ENCODE peak calls at places on chromosomes 5 and 9, in seven cellular contexts. One of them, this sample, is unnamed.

GRCh38 chr9:130042406-130042930 is 521 bp downstream of the FNBP1 start:
- DNase-seq in GM12878: no peak
- DNase-seq in SK-N-SH: peak
- DNase-seq in HepG2: no peak
- DNase-seq in endothelial cell of umbilical vein: no peak
- DNase-seq in H1: no peak
- DNase-seq in K562: peak
- DNase-seq in this sample: no peak

GRCh38 chr9:98488578-98489312 is 220.0 kb downstream of the GABBR2 start:
- DNase-seq in K562: no peak
- DNase-seq in H1: peak
- DNase-seq in GM12878: no peak
- DNase-seq in endothelial cell of umbilical vein: no peak
- DNase-seq in HepG2: no peak
- DNase-seq in SK-N-SH: no peak
- DNase-seq in this sample: no peak

GRCh38 chr5:76610196-76610595 is 13.0 kb downstream of the F2RL2 start:
- DNase-seq in endothelial cell of umbilical vein: no peak
- DNase-seq in HepG2: no peak
- DNase-seq in K562: no peak
- DNase-seq in SK-N-SH: no peak
- DNase-seq in GM12878: no peak
- DNase-seq in H1: no peak
- DNase-seq in this sample: no peak

GRCh38 chr5:109865636-109866035 is 175.9 kb downstream of the MAN2A1 start:
- DNase-seq in endothelial cell of umbilical vein: peak
- DNase-seq in H1: peak
- DNase-seq in GM12878: no peak
- DNase-seq in K562: no peak
- DNase-seq in HepG2: peak
- DNase-seq in SK-N-SH: no peak
- DNase-seq in this sample: no peak

GRCh38 chr5:125203039-125203438 is 456.6 kb upstream of the ZNF608 start:
- DNase-seq in HepG2: no peak
- DNase-seq in H1: no peak
- DNase-seq in SK-N-SH: no peak
- DNase-seq in endothelial cell of umbilical vein: no peak
- DNase-seq in GM12878: no peak
- DNase-seq in K562: no peak
- DNase-seq in this sample: no peak

GRCh38 chr5:164362021-164362420 is 856.6 kb downstream of the MAT2B start:
- DNase-seq in endothelial cell of umbilical vein: no peak
- DNase-seq in SK-N-SH: no peak
- DNase-seq in HepG2: no peak
- DNase-seq in H1: no peak
- DNase-seq in GM12878: no peak
- DNase-seq in K562: no peak
- DNase-seq in this sample: no peak

GRCh38 chr9:91659529-91660294 is 236.1 kb upstream of the NFIL3 start:
- DNase-seq in K562: peak
- DNase-seq in endothelial cell of umbilical vein: no peak
- DNase-seq in GM12878: no peak
- DNase-seq in SK-N-SH: peak
- DNase-seq in H1: no peak
- DNase-seq in HepG2: no peak
- DNase-seq in this sample: peak

GRCh38 chr5:54249210-54250028 is 61.0 kb downstream of the ARL15 start:
- DNase-seq in GM12878: no peak
- DNase-seq in endothelial cell of umbilical vein: no peak
- DNase-seq in SK-N-SH: peak
- DNase-seq in H1: no peak
- DNase-seq in K562: peak
- DNase-seq in HepG2: no peak
- DNase-seq in this sample: no peak

GRCh38 chr5:8944005-8944404 is 601.9 kb downstream of the SEMA5A start:
- DNase-seq in K562: no peak
- DNase-seq in SK-N-SH: no peak
- DNase-seq in HepG2: no peak
- DNase-seq in GM12878: no peak
- DNase-seq in endothelial cell of umbilical vein: no peak
- DNase-seq in H1: no peak
- DNase-seq in this sample: no peak

GRCh38 chr5:18314192-18314778 is 680.0 kb downstream of the TAF11L14 start:
- DNase-seq in GM12878: no peak
- DNase-seq in H1: no peak
- DNase-seq in endothelial cell of umbilical vein: peak
- DNase-seq in HepG2: no peak
- DNase-seq in K562: peak
- DNase-seq in SK-N-SH: peak
- DNase-seq in this sample: peak

GRCh38 chr9:40925149-40925548 is 203.3 kb downstream of the FOXD4L6 start:
- DNase-seq in K562: no peak
- DNase-seq in GM12878: no peak
- DNase-seq in endothelial cell of umbilical vein: no peak
- DNase-seq in H1: no peak
- DNase-seq in HepG2: no peak
- DNase-seq in SK-N-SH: no peak
- DNase-seq in this sample: no peak

DNA sequence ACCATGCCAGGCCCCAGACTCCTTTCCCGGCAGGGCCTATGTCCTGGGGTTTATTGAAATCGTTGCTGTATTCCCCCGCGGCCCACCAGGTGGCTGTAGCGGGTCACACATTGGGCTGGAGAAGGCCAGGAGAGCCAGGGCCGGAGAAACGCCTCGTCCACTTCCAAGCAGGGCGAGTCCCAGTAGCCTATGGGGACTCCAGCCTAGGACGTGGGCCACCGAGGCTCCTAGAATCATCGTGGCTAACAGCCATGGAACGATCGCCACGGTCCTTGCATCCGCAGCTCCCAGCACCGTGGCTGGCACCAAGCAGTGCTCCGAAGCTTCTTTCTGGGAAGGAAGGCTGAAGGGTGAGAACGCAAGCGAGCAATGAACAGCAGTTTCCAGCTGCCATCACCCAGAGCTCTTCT is 87.7 kb downstream of the ENTREP1 start:
- DNase-seq in HepG2: peak
- DNase-seq in SK-N-SH: peak
- DNase-seq in GM12878: no peak
- DNase-seq in K562: peak
- DNase-seq in H1: peak
- DNase-seq in endothelial cell of umbilical vein: peak
- DNase-seq in this sample: peak
- H3K9ac ChIP-seq in HepG2: no peak
- H3K9ac ChIP-seq in SK-N-SH: no peak
- H3K9ac ChIP-seq in GM12878: no peak
- H3K9ac ChIP-seq in K562: peak
- H3K9ac ChIP-seq in H1: no peak
- H3K9ac ChIP-seq in endothelial cell of umbilical vein: no peak
- H3K9ac ChIP-seq in this sample: no peak

DNA sequence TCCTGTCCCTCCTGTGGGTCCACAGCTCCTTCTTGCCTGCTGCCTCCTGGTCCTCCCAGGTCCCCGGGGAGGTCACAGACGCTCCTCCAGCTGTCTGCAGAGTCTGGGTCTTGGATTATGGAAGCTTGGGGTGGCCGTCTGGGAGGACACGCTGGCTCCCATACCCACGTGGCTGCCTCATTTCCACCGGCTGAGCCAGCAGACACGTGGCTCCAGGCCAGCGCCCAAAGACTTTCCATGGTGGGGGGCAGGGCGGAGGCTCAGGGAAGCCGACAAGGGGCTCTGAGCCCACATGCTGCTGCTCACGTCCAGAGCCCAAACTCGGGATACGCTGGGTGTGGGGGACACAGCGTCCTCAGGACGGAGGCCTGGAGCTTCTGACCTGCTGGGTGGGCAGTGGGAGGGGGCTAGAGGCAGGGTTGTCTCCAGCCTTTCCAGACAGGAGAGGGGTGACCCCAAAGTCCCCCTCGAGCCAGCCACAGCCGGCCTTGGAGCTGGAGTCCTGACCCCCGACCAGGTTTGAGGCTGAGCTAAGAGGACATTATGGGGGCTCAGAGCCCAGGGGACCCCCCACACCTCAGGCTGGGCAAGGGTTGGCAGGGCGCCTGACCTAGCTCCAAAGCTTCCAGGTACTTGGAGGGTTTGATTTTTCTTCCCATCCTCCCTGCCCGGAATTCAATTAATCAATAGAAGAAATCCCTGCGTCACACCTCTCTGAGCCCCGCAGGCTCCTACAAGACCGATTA is 24.2 kb upstream of the RNU6ATAC start:
- DNase-seq in HepG2: no peak
- DNase-seq in endothelial cell of umbilical vein: no peak
- DNase-seq in SK-N-SH: peak
- DNase-seq in K562: no peak
- DNase-seq in GM12878: no peak
- DNase-seq in H1: no peak
- DNase-seq in this sample: no peak
- TF ChIP-seq MAX in HepG2: no peak
- TF ChIP-seq MAX in endothelial cell of umbilical vein: peak
- TF ChIP-seq MAX in SK-N-SH: no peak
- TF ChIP-seq MAX in K562: peak
- TF ChIP-seq MAX in GM12878: no peak
- TF ChIP-seq MAX in H1: peak
- TF ChIP-seq MAX in this sample: no peak

GRCh38 chr5:2754621-2755370 is 3.3 kb upstream of the IRX2 start:
- DNase-seq in endothelial cell of umbilical vein: no peak
- DNase-seq in SK-N-SH: peak
- DNase-seq in HepG2: no peak
- DNase-seq in H1: no peak
- DNase-seq in GM12878: no peak
- DNase-seq in K562: no peak
- DNase-seq in this sample: no peak
- TF ChIP-seq CTCF in endothelial cell of umbilical vein: no peak
- TF ChIP-seq CTCF in SK-N-SH: no peak
- TF ChIP-seq CTCF in HepG2: no peak
- TF ChIP-seq CTCF in H1: peak
- TF ChIP-seq CTCF in GM12878: no peak
- TF ChIP-seq CTCF in K562: no peak
- TF ChIP-seq CTCF in this sample: no peak

GRCh38 chr5:98777295-98777694 is 3.8 kb downstream of the RGMB start:
- DNase-seq in GM12878: no peak
- DNase-seq in endothelial cell of umbilical vein: no peak
- DNase-seq in HepG2: no peak
- DNase-seq in SK-N-SH: no peak
- DNase-seq in K562: no peak
- DNase-seq in H1: no peak
- DNase-seq in this sample: no peak

GRCh38 chr5:98774192-98775046 is 956 bp downstream of the RGMB start:
- DNase-seq in SK-N-SH: peak
- DNase-seq in HepG2: peak
- DNase-seq in endothelial cell of umbilical vein: peak
- DNase-seq in K562: no peak
- DNase-seq in H1: no peak
- DNase-seq in GM12878: no peak
- DNase-seq in this sample: no peak

GRCh38 chr5:98773464-98774191 is at the start of gene RGMB:
- DNase-seq in endothelial cell of umbilical vein: peak
- DNase-seq in H1: peak
- DNase-seq in HepG2: peak
- DNase-seq in K562: no peak
- DNase-seq in GM12878: peak
- DNase-seq in SK-N-SH: peak
- DNase-seq in this sample: peak

GRCh38 chr5:98775246-98775961 is 1.9 kb downstream of the RGMB start:
- DNase-seq in endothelial cell of umbilical vein: no peak
- DNase-seq in K562: no peak
- DNase-seq in SK-N-SH: no peak
- DNase-seq in HepG2: no peak
- DNase-seq in H1: no peak
- DNase-seq in GM12878: no peak
- DNase-seq in this sample: no peak

GRCh38 chr5:98775962-98776687 is 2.7 kb downstream of the RGMB start:
- DNase-seq in SK-N-SH: no peak
- DNase-seq in endothelial cell of umbilical vein: peak
- DNase-seq in H1: no peak
- DNase-seq in GM12878: no peak
- DNase-seq in HepG2: no peak
- DNase-seq in K562: no peak
- DNase-seq in this sample: no peak
- H3K9ac ChIP-seq in SK-N-SH: peak
- H3K9ac ChIP-seq in endothelial cell of umbilical vein: peak
- H3K9ac ChIP-seq in H1: no peak
- H3K9ac ChIP-seq in GM12878: no peak
- H3K9ac ChIP-seq in HepG2: peak
- H3K9ac ChIP-seq in K562: no peak
- H3K9ac ChIP-seq in this sample: no peak

GRCh38 chr9:83011611-83012010 is 51.3 kb downstream of the RASEF start:
- DNase-seq in SK-N-SH: no peak
- DNase-seq in GM12878: no peak
- DNase-seq in K562: no peak
- DNase-seq in endothelial cell of umbilical vein: no peak
- DNase-seq in H1: no peak
- DNase-seq in HepG2: no peak
- DNase-seq in this sample: no peak

GRCh38 chr9:83013867-83014605 is 48.9 kb downstream of the RASEF start:
- DNase-seq in SK-N-SH: no peak
- DNase-seq in H1: no peak
- DNase-seq in HepG2: no peak
- DNase-seq in GM12878: no peak
- DNase-seq in endothelial cell of umbilical vein: no peak
- DNase-seq in K562: no peak
- DNase-seq in this sample: no peak

GRCh38 chr9:83012578-83013260 is 50.2 kb downstream of the RASEF start:
- DNase-seq in endothelial cell of umbilical vein: no peak
- DNase-seq in HepG2: no peak
- DNase-seq in K562: no peak
- DNase-seq in H1: no peak
- DNase-seq in SK-N-SH: no peak
- DNase-seq in GM12878: no peak
- DNase-seq in this sample: no peak

GRCh38 chr9:83012160-83012559 is 50.8 kb downstream of the RASEF start:
- DNase-seq in H1: no peak
- DNase-seq in GM12878: no peak
- DNase-seq in K562: no peak
- DNase-seq in SK-N-SH: no peak
- DNase-seq in HepG2: no peak
- DNase-seq in endothelial cell of umbilical vein: no peak
- DNase-seq in this sample: no peak

GRCh38 chr9:83013261-83013610 is 49.7 kb downstream of the RASEF start:
- DNase-seq in SK-N-SH: no peak
- DNase-seq in endothelial cell of umbilical vein: no peak
- DNase-seq in GM12878: no peak
- DNase-seq in K562: no peak
- DNase-seq in H1: no peak
- DNase-seq in HepG2: no peak
- DNase-seq in this sample: no peak
- TF ChIP-seq MAX in SK-N-SH: no peak
- TF ChIP-seq MAX in endothelial cell of umbilical vein: no peak
- TF ChIP-seq MAX in GM12878: no peak
- TF ChIP-seq MAX in K562: no peak
- TF ChIP-seq MAX in H1: no peak
- TF ChIP-seq MAX in HepG2: no peak
- TF ChIP-seq MAX in this sample: no peak

DNA sequence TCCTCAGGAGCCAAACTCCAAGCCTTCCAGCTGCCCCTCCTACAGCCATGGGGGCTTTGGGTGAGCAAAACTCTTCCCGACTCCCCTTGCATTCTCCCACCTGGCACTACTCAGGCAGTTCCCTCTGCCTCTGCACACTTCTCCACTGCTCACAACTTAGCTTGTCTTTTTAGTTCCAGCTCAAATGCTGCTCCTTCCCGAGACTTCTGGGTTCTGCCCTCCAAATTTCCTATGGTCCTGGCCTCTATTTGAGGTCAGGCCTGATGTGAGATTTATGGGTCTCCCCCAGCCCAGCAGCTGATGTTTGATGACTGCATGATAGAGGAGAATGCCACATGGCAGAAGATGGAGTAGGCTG is 5.7 kb upstream of the SLC25A48 start:
- DNase-seq in SK-N-SH: no peak
- DNase-seq in K562: no peak
- DNase-seq in H1: no peak
- DNase-seq in GM12878: no peak
- DNase-seq in HepG2: no peak
- DNase-seq in endothelial cell of umbilical vein: no peak
- DNase-seq in this sample: no peak
- TF ChIP-seq CTCF in SK-N-SH: no peak
- TF ChIP-seq CTCF in K562: no peak
- TF ChIP-seq CTCF in H1: no peak
- TF ChIP-seq CTCF in GM12878: no peak
- TF ChIP-seq CTCF in HepG2: no peak
- TF ChIP-seq CTCF in endothelial cell of umbilical vein: no peak
- TF ChIP-seq CTCF in this sample: no peak

This sample was measured in HCT116.